ENCODE peak calls at places on chromosomes 3 and 15, in seven cellular contexts. One of them, this sample, is unnamed.

GRCh38 chr15:64521201-64521600 is 60.8 kb downstream of the ZNF609 start:
- DNase-seq in activated CD8-positive, alpha-beta memory T cell treated with anti-CD3 and anti-CD28 coated beads for 48 hours: no peak
- DNase-seq in naive thymus-derived CD8-positive, alpha-beta T cell: no peak
- DNase-seq in HCT116: no peak
- DNase-seq in activated CD4-positive, alpha-beta T cell treated with anti-CD3 and anti-CD28 coated beads, Interleukin-2, amount 50 U/mL, for 48 hours: no peak
- DNase-seq in head of caudate nucleus: peak; percentile 61
- DNase-seq in substantia nigra: no peak
- DNase-seq in this sample: no peak

GRCh38 chr3:119912220-119912619 is 130.3 kb downstream of the NR1I2 start:
- DNase-seq in substantia nigra: no peak
- DNase-seq in activated CD4-positive, alpha-beta T cell treated with anti-CD3 and anti-CD28 coated beads, Interleukin-2, amount 50 U/mL, for 48 hours: no peak
- DNase-seq in naive thymus-derived CD8-positive, alpha-beta T cell: no peak
- DNase-seq in HCT116: no peak
- DNase-seq in activated CD8-positive, alpha-beta memory T cell treated with anti-CD3 and anti-CD28 coated beads for 48 hours: no peak
- DNase-seq in head of caudate nucleus: no peak
- DNase-seq in this sample: no peak

GRCh38 chr3:14124223-14124614 is 451 bp downstream of the CHCHD4 start:
- DNase-seq in activated CD8-positive, alpha-beta memory T cell treated with anti-CD3 and anti-CD28 coated beads for 48 hours: no peak
- DNase-seq in substantia nigra: peak; percentile 73
- DNase-seq in activated CD4-positive, alpha-beta T cell treated with anti-CD3 and anti-CD28 coated beads, Interleukin-2, amount 50 U/mL, for 48 hours: peak; percentile 73
- DNase-seq in HCT116: no peak
- DNase-seq in head of caudate nucleus: peak; percentile 87
- DNase-seq in naive thymus-derived CD8-positive, alpha-beta T cell: peak; percentile 36
- DNase-seq in this sample: peak; percentile 42

GRCh38 chr3:107193114-107193513 is 184.1 kb upstream of the CCDC54 start:
- DNase-seq in activated CD4-positive, alpha-beta T cell treated with anti-CD3 and anti-CD28 coated beads, Interleukin-2, amount 50 U/mL, for 48 hours: no peak
- DNase-seq in activated CD8-positive, alpha-beta memory T cell treated with anti-CD3 and anti-CD28 coated beads for 48 hours: no peak
- DNase-seq in HCT116: no peak
- DNase-seq in head of caudate nucleus: no peak
- DNase-seq in substantia nigra: no peak
- DNase-seq in naive thymus-derived CD8-positive, alpha-beta T cell: no peak
- DNase-seq in this sample: no peak

GRCh38 chr3:176964656-176965055 is 232.6 kb downstream of the TBL1XR1 start:
- DNase-seq in activated CD8-positive, alpha-beta memory T cell treated with anti-CD3 and anti-CD28 coated beads for 48 hours: no peak
- DNase-seq in HCT116: no peak
- DNase-seq in activated CD4-positive, alpha-beta T cell treated with anti-CD3 and anti-CD28 coated beads, Interleukin-2, amount 50 U/mL, for 48 hours: no peak
- DNase-seq in head of caudate nucleus: no peak
- DNase-seq in substantia nigra: no peak
- DNase-seq in naive thymus-derived CD8-positive, alpha-beta T cell: no peak
- DNase-seq in this sample: no peak

GRCh38 chr3:56424885-56425284 is 43.4 kb downstream of the ERC2 start:
- DNase-seq in naive thymus-derived CD8-positive, alpha-beta T cell: no peak
- DNase-seq in activated CD8-positive, alpha-beta memory T cell treated with anti-CD3 and anti-CD28 coated beads for 48 hours: no peak
- DNase-seq in head of caudate nucleus: no peak
- DNase-seq in HCT116: no peak
- DNase-seq in substantia nigra: no peak
- DNase-seq in activated CD4-positive, alpha-beta T cell treated with anti-CD3 and anti-CD28 coated beads, Interleukin-2, amount 50 U/mL, for 48 hours: no peak
- DNase-seq in this sample: no peak

GRCh38 chr3:9862391-9863235 is 17.4 kb downstream of the CIDEC start:
- DNase-seq in HCT116: no peak
- DNase-seq in substantia nigra: no peak
- DNase-seq in naive thymus-derived CD8-positive, alpha-beta T cell: no peak
- DNase-seq in activated CD8-positive, alpha-beta memory T cell treated with anti-CD3 and anti-CD28 coated beads for 48 hours: no peak
- DNase-seq in head of caudate nucleus: no peak
- DNase-seq in activated CD4-positive, alpha-beta T cell treated with anti-CD3 and anti-CD28 coated beads, Interleukin-2, amount 50 U/mL, for 48 hours: peak; percentile 30
- DNase-seq in this sample: peak; percentile 26

GRCh38 chr15:24054547-24055245 is 367.6 kb upstream of the NDN start:
- DNase-seq in activated CD4-positive, alpha-beta T cell treated with anti-CD3 and anti-CD28 coated beads, Interleukin-2, amount 50 U/mL, for 48 hours: no peak
- DNase-seq in naive thymus-derived CD8-positive, alpha-beta T cell: no peak
- DNase-seq in substantia nigra: no peak
- DNase-seq in head of caudate nucleus: no peak
- DNase-seq in HCT116: no peak
- DNase-seq in activated CD8-positive, alpha-beta memory T cell treated with anti-CD3 and anti-CD28 coated beads for 48 hours: no peak
- DNase-seq in this sample: no peak

GRCh38 chr3:66816110-66816761 is 181.9 kb upstream of the KBTBD8 start:
- DNase-seq in HCT116: peak; percentile 42
- DNase-seq in activated CD8-positive, alpha-beta memory T cell treated with anti-CD3 and anti-CD28 coated beads for 48 hours: no peak
- DNase-seq in naive thymus-derived CD8-positive, alpha-beta T cell: peak; percentile 1
- DNase-seq in activated CD4-positive, alpha-beta T cell treated with anti-CD3 and anti-CD28 coated beads, Interleukin-2, amount 50 U/mL, for 48 hours: no peak
- DNase-seq in substantia nigra: no peak
- DNase-seq in head of caudate nucleus: no peak
- DNase-seq in this sample: peak; percentile 54

GRCh38 chr3:159904911-159905310 is 83.7 kb upstream of the IL12A start:
- DNase-seq in activated CD4-positive, alpha-beta T cell treated with anti-CD3 and anti-CD28 coated beads, Interleukin-2, amount 50 U/mL, for 48 hours: no peak
- DNase-seq in activated CD8-positive, alpha-beta memory T cell treated with anti-CD3 and anti-CD28 coated beads for 48 hours: no peak
- DNase-seq in head of caudate nucleus: no peak
- DNase-seq in naive thymus-derived CD8-positive, alpha-beta T cell: no peak
- DNase-seq in HCT116: no peak
- DNase-seq in substantia nigra: no peak
- DNase-seq in this sample: no peak

GRCh38 chr15:67406257-67406861 is 114.6 kb upstream of the C15orf61 start:
- DNase-seq in substantia nigra: no peak
- DNase-seq in naive thymus-derived CD8-positive, alpha-beta T cell: no peak
- DNase-seq in head of caudate nucleus: no peak
- DNase-seq in HCT116: no peak
- DNase-seq in activated CD8-positive, alpha-beta memory T cell treated with anti-CD3 and anti-CD28 coated beads for 48 hours: no peak
- DNase-seq in activated CD4-positive, alpha-beta T cell treated with anti-CD3 and anti-CD28 coated beads, Interleukin-2, amount 50 U/mL, for 48 hours: no peak
- DNase-seq in this sample: no peak

GRCh38 chr3:155494332-155494731 is 200.8 kb upstream of the STRIT1 start:
- DNase-seq in substantia nigra: no peak
- DNase-seq in naive thymus-derived CD8-positive, alpha-beta T cell: no peak
- DNase-seq in activated CD4-positive, alpha-beta T cell treated with anti-CD3 and anti-CD28 coated beads, Interleukin-2, amount 50 U/mL, for 48 hours: no peak
- DNase-seq in head of caudate nucleus: no peak
- DNase-seq in activated CD8-positive, alpha-beta memory T cell treated with anti-CD3 and anti-CD28 coated beads for 48 hours: no peak
- DNase-seq in HCT116: no peak
- DNase-seq in this sample: no peak

GRCh38 chr3:40152482-40153133 is 156.9 kb upstream of the EIF1B start:
- DNase-seq in naive thymus-derived CD8-positive, alpha-beta T cell: no peak
- DNase-seq in HCT116: no peak
- DNase-seq in activated CD4-positive, alpha-beta T cell treated with anti-CD3 and anti-CD28 coated beads, Interleukin-2, amount 50 U/mL, for 48 hours: no peak
- DNase-seq in substantia nigra: no peak
- DNase-seq in activated CD8-positive, alpha-beta memory T cell treated with anti-CD3 and anti-CD28 coated beads for 48 hours: no peak
- DNase-seq in head of caudate nucleus: no peak
- DNase-seq in this sample: no peak

GRCh38 chr15:65818927-65819562 is 27.0 kb upstream of the DENND4A start:
- DNase-seq in naive thymus-derived CD8-positive, alpha-beta T cell: peak; percentile 64
- DNase-seq in activated CD8-positive, alpha-beta memory T cell treated with anti-CD3 and anti-CD28 coated beads for 48 hours: no peak
- DNase-seq in HCT116: no peak
- DNase-seq in substantia nigra: no peak
- DNase-seq in head of caudate nucleus: no peak
- DNase-seq in activated CD4-positive, alpha-beta T cell treated with anti-CD3 and anti-CD28 coated beads, Interleukin-2, amount 50 U/mL, for 48 hours: no peak
- DNase-seq in this sample: no peak

GRCh38 chr3:111194048-111194447 is 122.4 kb downstream of the NECTIN3 start:
- DNase-seq in head of caudate nucleus: no peak
- DNase-seq in naive thymus-derived CD8-positive, alpha-beta T cell: no peak
- DNase-seq in substantia nigra: no peak
- DNase-seq in activated CD8-positive, alpha-beta memory T cell treated with anti-CD3 and anti-CD28 coated beads for 48 hours: no peak
- DNase-seq in HCT116: no peak
- DNase-seq in activated CD4-positive, alpha-beta T cell treated with anti-CD3 and anti-CD28 coated beads, Interleukin-2, amount 50 U/mL, for 48 hours: no peak
- DNase-seq in this sample: no peak

GRCh38 chr3:25910997-25911396 is 121.1 kb downstream of the OXSM start:
- DNase-seq in naive thymus-derived CD8-positive, alpha-beta T cell: no peak
- DNase-seq in activated CD8-positive, alpha-beta memory T cell treated with anti-CD3 and anti-CD28 coated beads for 48 hours: no peak
- DNase-seq in head of caudate nucleus: peak; percentile 83
- DNase-seq in substantia nigra: no peak
- DNase-seq in HCT116: peak; percentile 39
- DNase-seq in activated CD4-positive, alpha-beta T cell treated with anti-CD3 and anti-CD28 coated beads, Interleukin-2, amount 50 U/mL, for 48 hours: peak; percentile 62
- DNase-seq in this sample: no peak

GRCh38 chr15:39887832-39888231 is 32.2 kb downstream of the GPR176 start:
- DNase-seq in naive thymus-derived CD8-positive, alpha-beta T cell: no peak
- DNase-seq in activated CD8-positive, alpha-beta memory T cell treated with anti-CD3 and anti-CD28 coated beads for 48 hours: no peak
- DNase-seq in activated CD4-positive, alpha-beta T cell treated with anti-CD3 and anti-CD28 coated beads, Interleukin-2, amount 50 U/mL, for 48 hours: no peak
- DNase-seq in HCT116: peak; percentile 3
- DNase-seq in head of caudate nucleus: peak; percentile 56
- DNase-seq in substantia nigra: peak; percentile 6
- DNase-seq in this sample: peak; percentile 72

GRCh38 chr3:36876181-36876936 is 68.5 kb downstream of the TRANK1 start:
- DNase-seq in activated CD8-positive, alpha-beta memory T cell treated with anti-CD3 and anti-CD28 coated beads for 48 hours: no peak
- DNase-seq in activated CD4-positive, alpha-beta T cell treated with anti-CD3 and anti-CD28 coated beads, Interleukin-2, amount 50 U/mL, for 48 hours: no peak
- DNase-seq in substantia nigra: no peak
- DNase-seq in HCT116: no peak
- DNase-seq in head of caudate nucleus: peak; percentile 31
- DNase-seq in naive thymus-derived CD8-positive, alpha-beta T cell: peak; percentile 19
- DNase-seq in this sample: no peak

GRCh38 chr3:104990758-104991157 is 376.0 kb upstream of the ALCAM start:
- DNase-seq in substantia nigra: no peak
- DNase-seq in head of caudate nucleus: no peak
- DNase-seq in activated CD4-positive, alpha-beta T cell treated with anti-CD3 and anti-CD28 coated beads, Interleukin-2, amount 50 U/mL, for 48 hours: no peak
- DNase-seq in activated CD8-positive, alpha-beta memory T cell treated with anti-CD3 and anti-CD28 coated beads for 48 hours: no peak
- DNase-seq in HCT116: no peak
- DNase-seq in naive thymus-derived CD8-positive, alpha-beta T cell: no peak
- DNase-seq in this sample: no peak

GRCh38 chr3:11610044-11610671 is 33.6 kb downstream of the VGLL4 start:
- DNase-seq in activated CD4-positive, alpha-beta T cell treated with anti-CD3 and anti-CD28 coated beads, Interleukin-2, amount 50 U/mL, for 48 hours: no peak
- DNase-seq in HCT116: no peak
- DNase-seq in substantia nigra: no peak
- DNase-seq in naive thymus-derived CD8-positive, alpha-beta T cell: no peak
- DNase-seq in activated CD8-positive, alpha-beta memory T cell treated with anti-CD3 and anti-CD28 coated beads for 48 hours: no peak
- DNase-seq in head of caudate nucleus: peak; percentile 66
- DNase-seq in this sample: no peak

GRCh38 chr3:23916152-23916885 is 471 bp downstream of the NKIRAS1 start:
- DNase-seq in substantia nigra: no peak
- DNase-seq in HCT116: no peak
- DNase-seq in head of caudate nucleus: no peak
- DNase-seq in activated CD8-positive, alpha-beta memory T cell treated with anti-CD3 and anti-CD28 coated beads for 48 hours: no peak
- DNase-seq in activated CD4-positive, alpha-beta T cell treated with anti-CD3 and anti-CD28 coated beads, Interleukin-2, amount 50 U/mL, for 48 hours: no peak
- DNase-seq in naive thymus-derived CD8-positive, alpha-beta T cell: no peak
- DNase-seq in this sample: no peak

GRCh38 chr3:60337421-60337820 is 913.8 kb downstream of the FHIT start:
- DNase-seq in substantia nigra: no peak
- DNase-seq in head of caudate nucleus: no peak
- DNase-seq in naive thymus-derived CD8-positive, alpha-beta T cell: no peak
- DNase-seq in activated CD4-positive, alpha-beta T cell treated with anti-CD3 and anti-CD28 coated beads, Interleukin-2, amount 50 U/mL, for 48 hours: no peak
- DNase-seq in HCT116: no peak
- DNase-seq in activated CD8-positive, alpha-beta memory T cell treated with anti-CD3 and anti-CD28 coated beads for 48 hours: no peak
- DNase-seq in this sample: no peak

GRCh38 chr15:68650901-68651709 is 72.3 kb downstream of the CORO2B start:
- DNase-seq in HCT116: peak; percentile 51
- DNase-seq in head of caudate nucleus: peak; percentile 87
- DNase-seq in activated CD8-positive, alpha-beta memory T cell treated with anti-CD3 and anti-CD28 coated beads for 48 hours: peak; percentile 30
- DNase-seq in substantia nigra: peak; percentile 38
- DNase-seq in naive thymus-derived CD8-positive, alpha-beta T cell: no peak
- DNase-seq in activated CD4-positive, alpha-beta T cell treated with anti-CD3 and anti-CD28 coated beads, Interleukin-2, amount 50 U/mL, for 48 hours: peak; percentile 66
- DNase-seq in this sample: peak; percentile 74

GRCh38 chr3:153066983-153067382 is 95.0 kb upstream of the RAP2B start:
- DNase-seq in activated CD4-positive, alpha-beta T cell treated with anti-CD3 and anti-CD28 coated beads, Interleukin-2, amount 50 U/mL, for 48 hours: no peak
- DNase-seq in HCT116: no peak
- DNase-seq in head of caudate nucleus: no peak
- DNase-seq in naive thymus-derived CD8-positive, alpha-beta T cell: no peak
- DNase-seq in activated CD8-positive, alpha-beta memory T cell treated with anti-CD3 and anti-CD28 coated beads for 48 hours: no peak
- DNase-seq in substantia nigra: no peak
- DNase-seq in this sample: no peak

GRCh38 chr15:35932541-35932940 is 386.6 kb upstream of the DPH6 start:
- DNase-seq in activated CD8-positive, alpha-beta memory T cell treated with anti-CD3 and anti-CD28 coated beads for 48 hours: no peak
- DNase-seq in activated CD4-positive, alpha-beta T cell treated with anti-CD3 and anti-CD28 coated beads, Interleukin-2, amount 50 U/mL, for 48 hours: no peak
- DNase-seq in HCT116: no peak
- DNase-seq in substantia nigra: no peak
- DNase-seq in head of caudate nucleus: no peak
- DNase-seq in naive thymus-derived CD8-positive, alpha-beta T cell: no peak
- DNase-seq in this sample: no peak

GRCh38 chr15:63374686-63375520 is 6.7 kb downstream of the CA12 start:
- DNase-seq in HCT116: no peak
- DNase-seq in head of caudate nucleus: peak; percentile 62
- DNase-seq in activated CD8-positive, alpha-beta memory T cell treated with anti-CD3 and anti-CD28 coated beads for 48 hours: no peak
- DNase-seq in substantia nigra: peak; percentile 45
- DNase-seq in activated CD4-positive, alpha-beta T cell treated with anti-CD3 and anti-CD28 coated beads, Interleukin-2, amount 50 U/mL, for 48 hours: peak; percentile 71
- DNase-seq in naive thymus-derived CD8-positive, alpha-beta T cell: no peak
- DNase-seq in this sample: peak; percentile 70

GRCh38 chr3:129793356-129793755 is 100.2 kb downstream of the TMCC1 start:
- DNase-seq in activated CD8-positive, alpha-beta memory T cell treated with anti-CD3 and anti-CD28 coated beads for 48 hours: no peak
- DNase-seq in naive thymus-derived CD8-positive, alpha-beta T cell: no peak
- DNase-seq in HCT116: no peak
- DNase-seq in substantia nigra: no peak
- DNase-seq in head of caudate nucleus: no peak
- DNase-seq in activated CD4-positive, alpha-beta T cell treated with anti-CD3 and anti-CD28 coated beads, Interleukin-2, amount 50 U/mL, for 48 hours: no peak
- DNase-seq in this sample: peak; percentile 16

GRCh38 chr3:51400169-51400568 is 9.1 kb downstream of the RBM15B start:
- DNase-seq in activated CD4-positive, alpha-beta T cell treated with anti-CD3 and anti-CD28 coated beads, Interleukin-2, amount 50 U/mL, for 48 hours: no peak
- DNase-seq in activated CD8-positive, alpha-beta memory T cell treated with anti-CD3 and anti-CD28 coated beads for 48 hours: no peak
- DNase-seq in naive thymus-derived CD8-positive, alpha-beta T cell: no peak
- DNase-seq in substantia nigra: no peak
- DNase-seq in head of caudate nucleus: no peak
- DNase-seq in HCT116: no peak
- DNase-seq in this sample: no peak

GRCh38 chr3:128094295-128095151 is 29.1 kb downstream of the RUVBL1 start:
- DNase-seq in HCT116: no peak
- DNase-seq in naive thymus-derived CD8-positive, alpha-beta T cell: no peak
- DNase-seq in activated CD8-positive, alpha-beta memory T cell treated with anti-CD3 and anti-CD28 coated beads for 48 hours: no peak
- DNase-seq in substantia nigra: no peak
- DNase-seq in head of caudate nucleus: no peak
- DNase-seq in activated CD4-positive, alpha-beta T cell treated with anti-CD3 and anti-CD28 coated beads, Interleukin-2, amount 50 U/mL, for 48 hours: no peak
- DNase-seq in this sample: no peak

GRCh38 chr15:66833372-66833771 is 131.3 kb downstream of the SMAD6 start:
- DNase-seq in activated CD4-positive, alpha-beta T cell treated with anti-CD3 and anti-CD28 coated beads, Interleukin-2, amount 50 U/mL, for 48 hours: no peak
- DNase-seq in activated CD8-positive, alpha-beta memory T cell treated with anti-CD3 and anti-CD28 coated beads for 48 hours: no peak
- DNase-seq in naive thymus-derived CD8-positive, alpha-beta T cell: no peak
- DNase-seq in HCT116: no peak
- DNase-seq in head of caudate nucleus: no peak
- DNase-seq in substantia nigra: no peak
- DNase-seq in this sample: no peak

GRCh38 chr15:25693321-25694237 is 169.5 kb downstream of the ATP10A start:
- DNase-seq in substantia nigra: no peak
- DNase-seq in head of caudate nucleus: peak; percentile 61
- DNase-seq in activated CD4-positive, alpha-beta T cell treated with anti-CD3 and anti-CD28 coated beads, Interleukin-2, amount 50 U/mL, for 48 hours: peak; percentile 54
- DNase-seq in HCT116: no peak
- DNase-seq in naive thymus-derived CD8-positive, alpha-beta T cell: no peak
- DNase-seq in activated CD8-positive, alpha-beta memory T cell treated with anti-CD3 and anti-CD28 coated beads for 48 hours: no peak
- DNase-seq in this sample: peak; percentile 56

GRCh38 chr15:60179786-60180391 is 175.8 kb downstream of the FOXB1 start:
- DNase-seq in substantia nigra: no peak
- DNase-seq in activated CD8-positive, alpha-beta memory T cell treated with anti-CD3 and anti-CD28 coated beads for 48 hours: no peak
- DNase-seq in naive thymus-derived CD8-positive, alpha-beta T cell: peak; percentile 21
- DNase-seq in HCT116: peak; percentile 16
- DNase-seq in activated CD4-positive, alpha-beta T cell treated with anti-CD3 and anti-CD28 coated beads, Interleukin-2, amount 50 U/mL, for 48 hours: peak; percentile 32
- DNase-seq in head of caudate nucleus: peak; percentile 66
- DNase-seq in this sample: peak; percentile 64

GRCh38 chr3:45509768-45510129 is 84.8 kb upstream of the LIMD1 start:
- DNase-seq in head of caudate nucleus: no peak
- DNase-seq in HCT116: no peak
- DNase-seq in activated CD4-positive, alpha-beta T cell treated with anti-CD3 and anti-CD28 coated beads, Interleukin-2, amount 50 U/mL, for 48 hours: no peak
- DNase-seq in substantia nigra: no peak
- DNase-seq in activated CD8-positive, alpha-beta memory T cell treated with anti-CD3 and anti-CD28 coated beads for 48 hours: no peak
- DNase-seq in naive thymus-derived CD8-positive, alpha-beta T cell: no peak
- DNase-seq in this sample: no peak

GRCh38 chr3:18795078-18795477 is 353.2 kb upstream of the KCNH8 start:
- DNase-seq in substantia nigra: no peak
- DNase-seq in naive thymus-derived CD8-positive, alpha-beta T cell: no peak
- DNase-seq in head of caudate nucleus: no peak
- DNase-seq in HCT116: no peak
- DNase-seq in activated CD4-positive, alpha-beta T cell treated with anti-CD3 and anti-CD28 coated beads, Interleukin-2, amount 50 U/mL, for 48 hours: no peak
- DNase-seq in activated CD8-positive, alpha-beta memory T cell treated with anti-CD3 and anti-CD28 coated beads for 48 hours: no peak
- DNase-seq in this sample: no peak

GRCh38 chr3:61783993-61784718 is 222.8 kb downstream of the PTPRG start:
- DNase-seq in substantia nigra: no peak
- DNase-seq in activated CD4-positive, alpha-beta T cell treated with anti-CD3 and anti-CD28 coated beads, Interleukin-2, amount 50 U/mL, for 48 hours: no peak
- DNase-seq in head of caudate nucleus: no peak
- DNase-seq in activated CD8-positive, alpha-beta memory T cell treated with anti-CD3 and anti-CD28 coated beads for 48 hours: no peak
- DNase-seq in naive thymus-derived CD8-positive, alpha-beta T cell: no peak
- DNase-seq in HCT116: no peak
- DNase-seq in this sample: no peak

GRCh38 chr15:31306426-31307269 is 20.0 kb upstream of the KLF13 start:
- DNase-seq in activated CD4-positive, alpha-beta T cell treated with anti-CD3 and anti-CD28 coated beads, Interleukin-2, amount 50 U/mL, for 48 hours: no peak
- DNase-seq in substantia nigra: peak; percentile 96
- DNase-seq in head of caudate nucleus: peak; percentile 97
- DNase-seq in activated CD8-positive, alpha-beta memory T cell treated with anti-CD3 and anti-CD28 coated beads for 48 hours: no peak
- DNase-seq in HCT116: no peak
- DNase-seq in naive thymus-derived CD8-positive, alpha-beta T cell: no peak
- DNase-seq in this sample: no peak

GRCh38 chr3:72368331-72368975 is 479.8 kb downstream of the SHQ1 start:
- DNase-seq in activated CD4-positive, alpha-beta T cell treated with anti-CD3 and anti-CD28 coated beads, Interleukin-2, amount 50 U/mL, for 48 hours: no peak
- DNase-seq in head of caudate nucleus: no peak
- DNase-seq in naive thymus-derived CD8-positive, alpha-beta T cell: no peak
- DNase-seq in substantia nigra: no peak
- DNase-seq in HCT116: no peak
- DNase-seq in activated CD8-positive, alpha-beta memory T cell treated with anti-CD3 and anti-CD28 coated beads for 48 hours: no peak
- DNase-seq in this sample: no peak

GRCh38 chr15:72176155-72176554 is 21.4 kb downstream of the GRAMD2A start:
- DNase-seq in HCT116: no peak
- DNase-seq in activated CD8-positive, alpha-beta memory T cell treated with anti-CD3 and anti-CD28 coated beads for 48 hours: no peak
- DNase-seq in substantia nigra: peak; percentile 65
- DNase-seq in head of caudate nucleus: no peak
- DNase-seq in naive thymus-derived CD8-positive, alpha-beta T cell: no peak
- DNase-seq in activated CD4-positive, alpha-beta T cell treated with anti-CD3 and anti-CD28 coated beads, Interleukin-2, amount 50 U/mL, for 48 hours: no peak
- DNase-seq in this sample: no peak